ENCODE peak calls at places on chromosomes 6 and 20, in nine cellular contexts. P, H, N, W, C, E, A, J and S are unnamed samples.

GRCh38 chr6:20933057-20933792 is 399.0 kb downstream of the CDKAL1 start:
- DNase-seq in P (no peak), W (no peak), A (no peak), E (no peak), J (no peak), N (peak), H (no peak), C (no peak), S (no peak)

GRCh38 chr6:90284236-90284744 is 12.4 kb downstream of the BACH2 start:
- DNase-seq in N (no peak), H (peak), W (no peak), J (peak), A (no peak), P (no peak), E (no peak), C (peak), S (peak)

GRCh38 chr20:35621560-35621946 is 5.9 kb downstream of the SPAG4 start:
- DNase-seq in A (no peak), N (no peak), C (no peak), W (no peak), P (no peak), H (no peak), J (no peak), E (no peak), S (no peak)

GRCh38 chr6:87705070-87705691 is 3.1 kb upstream of the AKIRIN2 start:
- DNase-seq in W (no peak), C (peak), A (no peak), H (no peak), P (no peak), J (peak), N (no peak), E (no peak), S (peak)

GRCh38 chr6:144327081-144327480 is 41.9 kb downstream of the UTRN start:
- DNase-seq in P (no peak), H (no peak), W (no peak), C (no peak), J (peak), N (no peak), A (no peak), E (no peak), S (no peak)

GRCh38 chr6:120608826-120609225 is 725.5 kb downstream of the TBC1D32 start:
- DNase-seq in N (no peak), J (peak), W (no peak), P (no peak), E (no peak), C (no peak), A (no peak), H (no peak), S (peak)

GRCh38 chr20:8808180-8808535 is 260.7 kb upstream of the PLCB4 start:
- DNase-seq in P (no peak), E (no peak), W (no peak), H (no peak), N (no peak), J (no peak), A (no peak), C (no peak), S (no peak)

GRCh38 chr20:914727-915498 is 1.2 kb downstream of the ANGPT4 start:
- DNase-seq in P (no peak), W (no peak), H (no peak), J (no peak), C (no peak), N (no peak), A (no peak), E (no peak), S (no peak)

GRCh38 chr20:6828794-6829423 is 61.4 kb downstream of the BMP2 start:
- DNase-seq in E (no peak), A (no peak), N (peak), P (peak), W (peak), J (peak), C (no peak), H (peak), S (peak)

GRCh38 chr6:164911151-164911550 is 398.3 kb downstream of the C6orf118 start:
- DNase-seq in C (no peak), E (no peak), A (no peak), N (no peak), P (no peak), W (no peak), J (no peak), H (no peak), S (no peak)

GRCh38 chr6:162409986-162410715 is 317.4 kb downstream of the PRKN start:
- DNase-seq in J (no peak), C (no peak), P (no peak), A (no peak), H (no peak), W (no peak), N (no peak), E (no peak), S (no peak)

GRCh38 chr6:167825059-167825758 is 1.5 kb upstream of the AFDN start:
- DNase-seq in H (peak), C (no peak), P (no peak), N (no peak), W (no peak), J (no peak), A (no peak), E (no peak), S (no peak)

GRCh38 chr6:34068462-34069044 is 77.3 kb downstream of the GRM4 start:
- DNase-seq in C (no peak), E (no peak), W (no peak), H (no peak), N (no peak), J (no peak), P (no peak), A (no peak), S (no peak)

GRCh38 chr6:26519359-26519758 is 18.8 kb upstream of the HMGN4 start:
- DNase-seq in P (no peak), E (no peak), J (no peak), C (no peak), A (no peak), W (no peak), H (no peak), N (no peak), S (no peak)

GRCh38 chr6:163588211-163588919 is 173.8 kb downstream of the QKI start:
- DNase-seq in C (no peak), H (peak), W (no peak), E (no peak), P (no peak), N (no peak), A (no peak), J (peak), S (peak)

GRCh38 chr20:50163570-50164317 is 10.2 kb upstream of the PEDS1 start:
- DNase-seq in C (no peak), A (no peak), W (no peak), H (peak), J (peak), E (no peak), N (no peak), P (no peak), S (peak)

GRCh38 chr6:5246141-5246869 is 14.4 kb downstream of the LYRM4 start:
- DNase-seq in E (no peak), N (no peak), C (no peak), W (no peak), P (no peak), A (no peak), J (peak), H (no peak), S (no peak)

GRCh38 chr20:63754008-63754407 is 14.4 kb downstream of the SLC2A4RG start:
- DNase-seq in J (no peak), N (no peak), P (no peak), E (no peak), C (no peak), H (no peak), A (no peak), W (no peak), S (no peak)

GRCh38 chr6:134381926-134382325 is 64.0 kb upstream of the SGK1 start:
- DNase-seq in N (no peak), A (no peak), J (no peak), E (no peak), P (no peak), W (no peak), H (no peak), C (no peak), S (no peak)

GRCh38 chr6:126947070-126947469 is 171.4 kb upstream of the RSPO3 start:
- DNase-seq in H (peak), W (no peak), N (no peak), A (no peak), E (no peak), C (no peak), P (no peak), J (no peak), S (no peak)